ENCODE peak calls at places on chromosomes 5 and 9, in six cellular contexts. One of them, this sample, is unnamed.

GRCh38 chr5:58764199-58764598 is 181.3 kb downstream of the RAB3C start:
- DNase-seq in CD4-positive, CD25-positive, alpha-beta regulatory T cell: no peak
- DNase-seq in fibroblast of the conjunctiva: no peak
- DNase-seq in NCI-H460: no peak
- DNase-seq in osteocyte: no peak
- DNase-seq in neural crest cell: no peak
- DNase-seq in this sample: no peak

GRCh38 chr9:32589083-32589713 is 16.2 kb upstream of the NDUFB6 start:
- DNase-seq in CD4-positive, CD25-positive, alpha-beta regulatory T cell: peak
- DNase-seq in fibroblast of the conjunctiva: peak
- DNase-seq in NCI-H460: peak
- DNase-seq in osteocyte: no peak
- DNase-seq in neural crest cell: no peak
- DNase-seq in this sample: no peak

GRCh38 chr5:56615750-56616149 is 199.6 kb upstream of the MAP3K1 start:
- DNase-seq in CD4-positive, CD25-positive, alpha-beta regulatory T cell: no peak
- DNase-seq in fibroblast of the conjunctiva: no peak
- DNase-seq in NCI-H460: no peak
- DNase-seq in osteocyte: no peak
- DNase-seq in neural crest cell: no peak
- DNase-seq in this sample: no peak

GRCh38 chr5:150340614-150341265 is 16.8 kb upstream of the TCOF1 start:
- DNase-seq in CD4-positive, CD25-positive, alpha-beta regulatory T cell: no peak
- DNase-seq in fibroblast of the conjunctiva: no peak
- DNase-seq in NCI-H460: no peak
- DNase-seq in osteocyte: no peak
- DNase-seq in neural crest cell: no peak
- DNase-seq in this sample: no peak

GRCh38 chr9:34742710-34743109 is 32.8 kb upstream of the CCL21 start:
- DNase-seq in CD4-positive, CD25-positive, alpha-beta regulatory T cell: no peak
- DNase-seq in fibroblast of the conjunctiva: no peak
- DNase-seq in NCI-H460: no peak
- DNase-seq in osteocyte: no peak
- DNase-seq in neural crest cell: no peak
- DNase-seq in this sample: no peak

GRCh38 chr9:72597181-72597517 is 75.7 kb downstream of the TMC1 start:
- DNase-seq in CD4-positive, CD25-positive, alpha-beta regulatory T cell: no peak
- DNase-seq in fibroblast of the conjunctiva: no peak
- DNase-seq in NCI-H460: no peak
- DNase-seq in osteocyte: no peak
- DNase-seq in neural crest cell: no peak
- DNase-seq in this sample: no peak

GRCh38 chr5:56712895-56713565 is 102.3 kb upstream of the MAP3K1 start:
- DNase-seq in CD4-positive, CD25-positive, alpha-beta regulatory T cell: no peak
- DNase-seq in fibroblast of the conjunctiva: no peak
- DNase-seq in NCI-H460: no peak
- DNase-seq in osteocyte: no peak
- DNase-seq in neural crest cell: no peak
- DNase-seq in this sample: no peak

GRCh38 chr5:174724484-174725260 is at the start of gene MSX2:
- DNase-seq in CD4-positive, CD25-positive, alpha-beta regulatory T cell: no peak
- DNase-seq in fibroblast of the conjunctiva: peak
- DNase-seq in NCI-H460: peak
- DNase-seq in osteocyte: peak
- DNase-seq in neural crest cell: peak
- DNase-seq in this sample: peak

GRCh38 chr5:61010759-61011460 is 65.9 kb downstream of the NDUFAF2 start:
- DNase-seq in CD4-positive, CD25-positive, alpha-beta regulatory T cell: no peak
- DNase-seq in fibroblast of the conjunctiva: no peak
- DNase-seq in NCI-H460: no peak
- DNase-seq in osteocyte: no peak
- DNase-seq in neural crest cell: no peak
- DNase-seq in this sample: peak

GRCh38 chr9:73118297-73118696 is 33.4 kb upstream of the ANXA1 start:
- DNase-seq in CD4-positive, CD25-positive, alpha-beta regulatory T cell: no peak
- DNase-seq in fibroblast of the conjunctiva: no peak
- DNase-seq in NCI-H460: no peak
- DNase-seq in osteocyte: no peak
- DNase-seq in neural crest cell: no peak
- DNase-seq in this sample: no peak

GRCh38 chr5:132459983-132460834 is 30.4 kb downstream of the IRF1 start:
- DNase-seq in CD4-positive, CD25-positive, alpha-beta regulatory T cell: no peak
- DNase-seq in fibroblast of the conjunctiva: no peak
- DNase-seq in NCI-H460: no peak
- DNase-seq in osteocyte: no peak
- DNase-seq in neural crest cell: no peak
- DNase-seq in this sample: no peak

GRCh38 chr5:128123936-128124335 is 40.4 kb downstream of the SLC12A2 start:
- DNase-seq in CD4-positive, CD25-positive, alpha-beta regulatory T cell: no peak
- DNase-seq in fibroblast of the conjunctiva: no peak
- DNase-seq in NCI-H460: no peak
- DNase-seq in osteocyte: no peak
- DNase-seq in neural crest cell: no peak
- DNase-seq in this sample: no peak

GRCh38 chr5:78508231-78508765 is 140.3 kb downstream of the LHFPL2 start:
- DNase-seq in CD4-positive, CD25-positive, alpha-beta regulatory T cell: no peak
- DNase-seq in fibroblast of the conjunctiva: no peak
- DNase-seq in NCI-H460: no peak
- DNase-seq in osteocyte: no peak
- DNase-seq in neural crest cell: no peak
- DNase-seq in this sample: no peak

GRCh38 chr5:111676496-111676895 is 80.5 kb downstream of the NREP start:
- DNase-seq in CD4-positive, CD25-positive, alpha-beta regulatory T cell: no peak
- DNase-seq in fibroblast of the conjunctiva: peak
- DNase-seq in NCI-H460: no peak
- DNase-seq in osteocyte: no peak
- DNase-seq in neural crest cell: no peak
- DNase-seq in this sample: no peak

GRCh38 chr5:6302099-6302498 is 76.2 kb downstream of the MED10 start:
- DNase-seq in CD4-positive, CD25-positive, alpha-beta regulatory T cell: no peak
- DNase-seq in fibroblast of the conjunctiva: no peak
- DNase-seq in NCI-H460: no peak
- DNase-seq in osteocyte: no peak
- DNase-seq in neural crest cell: no peak
- DNase-seq in this sample: no peak

GRCh38 chr9:113857875-113858274 is 18.2 kb upstream of the ZNF618 start:
- DNase-seq in CD4-positive, CD25-positive, alpha-beta regulatory T cell: no peak
- DNase-seq in fibroblast of the conjunctiva: no peak
- DNase-seq in NCI-H460: no peak
- DNase-seq in osteocyte: no peak
- DNase-seq in neural crest cell: no peak
- DNase-seq in this sample: no peak

GRCh38 chr9:112119225-112120045 is 55.7 kb downstream of the SUSD1 start:
- DNase-seq in CD4-positive, CD25-positive, alpha-beta regulatory T cell: no peak
- DNase-seq in fibroblast of the conjunctiva: no peak
- DNase-seq in NCI-H460: no peak
- DNase-seq in osteocyte: peak
- DNase-seq in neural crest cell: no peak
- DNase-seq in this sample: no peak

GRCh38 chr5:3597002-3597726 is 1.5 kb downstream of the IRX1 start:
- DNase-seq in CD4-positive, CD25-positive, alpha-beta regulatory T cell: no peak
- DNase-seq in fibroblast of the conjunctiva: no peak
- DNase-seq in NCI-H460: no peak
- DNase-seq in osteocyte: no peak
- DNase-seq in neural crest cell: no peak
- DNase-seq in this sample: no peak

GRCh38 chr5:84227221-84227620 is 157.5 kb downstream of the EDIL3 start:
- DNase-seq in CD4-positive, CD25-positive, alpha-beta regulatory T cell: no peak
- DNase-seq in fibroblast of the conjunctiva: no peak
- DNase-seq in NCI-H460: no peak
- DNase-seq in osteocyte: no peak
- DNase-seq in neural crest cell: no peak
- DNase-seq in this sample: no peak

GRCh38 chr9:94941211-94941875 is 214.8 kb downstream of the AOPEP start:
- DNase-seq in CD4-positive, CD25-positive, alpha-beta regulatory T cell: no peak
- DNase-seq in fibroblast of the conjunctiva: no peak
- DNase-seq in NCI-H460: no peak
- DNase-seq in osteocyte: no peak
- DNase-seq in neural crest cell: no peak
- DNase-seq in this sample: no peak

GRCh38 chr5:16574789-16575785 is 41.7 kb downstream of the RETREG1 start:
- DNase-seq in CD4-positive, CD25-positive, alpha-beta regulatory T cell: no peak
- DNase-seq in fibroblast of the conjunctiva: peak
- DNase-seq in NCI-H460: peak
- DNase-seq in osteocyte: no peak
- DNase-seq in neural crest cell: no peak
- DNase-seq in this sample: no peak

GRCh38 chr9:19456996-19457693 is 48.3 kb downstream of the ACER2 start:
- DNase-seq in CD4-positive, CD25-positive, alpha-beta regulatory T cell: peak
- DNase-seq in fibroblast of the conjunctiva: peak
- DNase-seq in NCI-H460: peak
- DNase-seq in osteocyte: peak
- DNase-seq in neural crest cell: peak
- DNase-seq in this sample: peak

GRCh38 chr5:32076699-32077695 is 97.1 kb downstream of the GOLPH3 start:
- DNase-seq in CD4-positive, CD25-positive, alpha-beta regulatory T cell: peak
- DNase-seq in fibroblast of the conjunctiva: peak
- DNase-seq in NCI-H460: peak
- DNase-seq in osteocyte: no peak
- DNase-seq in neural crest cell: peak
- DNase-seq in this sample: peak

GRCh38 chr9:76353280-76353679 is 40.9 kb downstream of the RFK start:
- DNase-seq in CD4-positive, CD25-positive, alpha-beta regulatory T cell: no peak
- DNase-seq in fibroblast of the conjunctiva: no peak
- DNase-seq in NCI-H460: no peak
- DNase-seq in osteocyte: no peak
- DNase-seq in neural crest cell: no peak
- DNase-seq in this sample: no peak

GRCh38 chr9:133916159-133916541 is 76.0 kb downstream of the VAV2 start:
- DNase-seq in CD4-positive, CD25-positive, alpha-beta regulatory T cell: no peak
- DNase-seq in fibroblast of the conjunctiva: no peak
- DNase-seq in NCI-H460: no peak
- DNase-seq in osteocyte: no peak
- DNase-seq in neural crest cell: no peak
- DNase-seq in this sample: no peak

GRCh38 chr5:142388696-142389095 is 63.9 kb upstream of the SPRY4 start:
- DNase-seq in CD4-positive, CD25-positive, alpha-beta regulatory T cell: no peak
- DNase-seq in fibroblast of the conjunctiva: no peak
- DNase-seq in NCI-H460: no peak
- DNase-seq in osteocyte: no peak
- DNase-seq in neural crest cell: no peak
- DNase-seq in this sample: no peak

GRCh38 chr5:757931-758697 is 26.4 kb downstream of the ZDHHC11B start:
- DNase-seq in CD4-positive, CD25-positive, alpha-beta regulatory T cell: no peak
- DNase-seq in fibroblast of the conjunctiva: no peak
- DNase-seq in NCI-H460: no peak
- DNase-seq in osteocyte: peak
- DNase-seq in neural crest cell: peak
- DNase-seq in this sample: no peak

GRCh38 chr9:15510789-15511575 is at the start of gene PSIP1:
- DNase-seq in CD4-positive, CD25-positive, alpha-beta regulatory T cell: peak
- DNase-seq in fibroblast of the conjunctiva: peak
- DNase-seq in NCI-H460: peak
- DNase-seq in osteocyte: peak
- DNase-seq in neural crest cell: peak
- DNase-seq in this sample: peak

GRCh38 chr5:175681045-175681974 is 23.4 kb downstream of the HRH2 start:
- DNase-seq in CD4-positive, CD25-positive, alpha-beta regulatory T cell: no peak
- DNase-seq in fibroblast of the conjunctiva: no peak
- DNase-seq in NCI-H460: no peak
- DNase-seq in osteocyte: no peak
- DNase-seq in neural crest cell: no peak
- DNase-seq in this sample: no peak

GRCh38 chr5:107831612-107832395 is 161.1 kb upstream of the EFNA5 start:
- DNase-seq in CD4-positive, CD25-positive, alpha-beta regulatory T cell: no peak
- DNase-seq in fibroblast of the conjunctiva: no peak
- DNase-seq in NCI-H460: no peak
- DNase-seq in osteocyte: no peak
- DNase-seq in neural crest cell: no peak
- DNase-seq in this sample: no peak

GRCh38 chr5:178786859-178787499 is 56.5 kb upstream of the ZNF354A start:
- DNase-seq in CD4-positive, CD25-positive, alpha-beta regulatory T cell: no peak
- DNase-seq in fibroblast of the conjunctiva: peak
- DNase-seq in NCI-H460: peak
- DNase-seq in osteocyte: no peak
- DNase-seq in neural crest cell: no peak
- DNase-seq in this sample: no peak

GRCh38 chr5:56973473-56973872 is 21.6 kb upstream of the MIER3 start:
- DNase-seq in CD4-positive, CD25-positive, alpha-beta regulatory T cell: no peak
- DNase-seq in fibroblast of the conjunctiva: no peak
- DNase-seq in NCI-H460: no peak
- DNase-seq in osteocyte: no peak
- DNase-seq in neural crest cell: no peak
- DNase-seq in this sample: no peak

GRCh38 chr9:18771018-18771417 is 262.0 kb downstream of the SAXO1 start:
- DNase-seq in CD4-positive, CD25-positive, alpha-beta regulatory T cell: no peak
- DNase-seq in fibroblast of the conjunctiva: no peak
- DNase-seq in NCI-H460: no peak
- DNase-seq in osteocyte: no peak
- DNase-seq in neural crest cell: no peak
- DNase-seq in this sample: no peak